ENCODE peak calls at places on chromosomes 2 and 18, in five cellular contexts. R is renal cortical epithelial cell; D is activated CD8-positive, alpha-beta T cell treated with anti-CD3 and anti-CD28 coated beads for 36 hours; Y is mesenteric fat pad; B is iPS-NIHi11. M is an unnamed sample.

GRCh38 chr18:50629148-50629631 is 69.3 kb downstream of the MAPK4 start:
- DNase-seq in B (no peak), Y (no peak), R (no peak), D (no peak), M (no peak)

GRCh38 chr2:217653240-217653639 is 349.6 kb downstream of the TNS1 start:
- DNase-seq in R (peak; percentile 97), D (no peak), Y (no peak), B (peak; percentile 13), M (no peak)

GRCh38 chr18:54444309-54444914 is 86.7 kb downstream of the C18orf54 start:
- DNase-seq in B (peak; percentile 63), D (peak; percentile 61), Y (no peak), R (peak; percentile 58), M (no peak)

GRCh38 chr2:151379191-151379590 is 21.8 kb downstream of the TNFAIP6 start:
- DNase-seq in B (no peak), Y (no peak), D (no peak), R (peak; percentile 13), M (no peak)

GRCh38 chr2:199488772-199489400 is 31.1 kb upstream of the SATB2 start:
- DNase-seq in R (peak; percentile 47), D (peak; percentile 62), B (peak; percentile 78), Y (no peak), M (no peak)

GRCh38 chr2:155266579-155266978 is 568.1 kb downstream of the KCNJ3 start:
- DNase-seq in R (no peak), D (no peak), B (peak; percentile 21), Y (no peak), M (no peak)

GRCh38 chr2:30686000-30686399 is 121.2 kb downstream of the CAPN13 start:
- DNase-seq in B (peak; percentile 64), R (peak; percentile 21), D (no peak), Y (peak; percentile 47), M (no peak)

GRCh38 chr2:25234756-25235155 is 66.4 kb upstream of the POMC start:
- DNase-seq in R (no peak), B (no peak), D (no peak), Y (no peak), M (no peak)

GRCh38 chr2:231708773-231709635 is 679 bp downstream of the PTMA start:
- DNase-seq in D (peak; percentile 51), Y (no peak), R (no peak), B (no peak), M (peak; percentile 78)

GRCh38 chr2:45353879-45354278 is 257.2 kb downstream of the SRBD1 start:
- DNase-seq in R (peak; percentile 95), Y (no peak), B (no peak), D (no peak), M (no peak)

GRCh38 chr2:6993230-6993640 is 76.0 kb downstream of the RNF144A start:
- DNase-seq in R (no peak), D (no peak), B (no peak), Y (peak; percentile 59), M (no peak)

GRCh38 chr2:101307950-101308431 is 510 bp downstream of the RNF149 start:
- DNase-seq in Y (no peak), B (peak; percentile 54), R (no peak), D (peak; percentile 45), M (peak; percentile 66)

GRCh38 chr2:229901819-229902218 is 20.0 kb downstream of the TRIP12 start:
- DNase-seq in Y (no peak), R (peak; percentile 87), D (no peak), B (peak; percentile 17), M (no peak)

GRCh38 chr18:11995445-11996189 is 14.3 kb downstream of the IMPA2 start:
- DNase-seq in B (peak; percentile 80), R (peak; percentile 72), D (peak; percentile 70), Y (no peak), M (no peak)

GRCh38 chr2:106885326-106885725 is 641 bp downstream of the ST6GAL2 start:
- DNase-seq in D (no peak), B (no peak), Y (no peak), R (no peak), M (no peak)

GRCh38 chr2:37671816-37672103 is 318 bp upstream of the CDC42EP3 start:
- DNase-seq in Y (no peak), R (no peak), D (no peak), B (no peak), M (no peak)

GRCh38 chr2:10414000-10414451 is 34.1 kb downstream of the ODC1 start:
- DNase-seq in D (peak; percentile 27), Y (no peak), R (peak; percentile 80), B (no peak), M (peak; percentile 46)

GRCh38 chr18:22322251-22322691 is 95.4 kb downstream of the CTAGE1 start:
- DNase-seq in R (no peak), B (no peak), D (no peak), Y (no peak), M (no peak)

GRCh38 chr2:163774862-163775261 is 39.1 kb upstream of the FIGN start:
- DNase-seq in Y (no peak), D (no peak), B (no peak), R (peak; percentile 98), M (no peak)

GRCh38 chr2:78940998-78941397 is 84.5 kb upstream of the REG3G start:
- DNase-seq in B (no peak), R (no peak), D (no peak), Y (no peak), M (no peak)

GRCh38 chr2:46125798-46126197 is 171.4 kb upstream of the EPAS1 start:
- DNase-seq in D (no peak), Y (no peak), R (no peak), B (no peak), M (no peak)

GRCh38 chr2:152602750-152603149 is 114.5 kb downstream of the PRPF40A start:
- DNase-seq in B (no peak), Y (no peak), R (peak; percentile 33), D (no peak), M (no peak)

GRCh38 chr2:71602115-71602495 is 148.7 kb downstream of the DYSF start:
- DNase-seq in R (no peak), D (no peak), Y (peak; percentile 22), B (no peak), M (no peak)

GRCh38 chr18:35458677-35459441 is 38.9 kb downstream of the INO80C start:
- DNase-seq in B (peak; percentile 61), R (peak; percentile 81), Y (no peak), D (peak; percentile 13), M (no peak)

GRCh38 chr2:85585781-85586105 is 1.5 kb downstream of the VAMP5 start:
- DNase-seq in D (no peak), B (no peak), Y (no peak), R (peak; percentile 57), M (no peak)

GRCh38 chr18:78731423-78732032 is 248.1 kb upstream of the SALL3 start:
- DNase-seq in D (no peak), Y (peak; percentile 83), B (no peak), R (no peak), M (no peak)

GRCh38 chr2:68709421-68709911 is 25.1 kb upstream of the ARHGAP25 start:
- DNase-seq in R (peak; percentile 47), Y (no peak), D (peak; percentile 32), B (peak; percentile 63), M (no peak)